ENCODE peak calls at places on chromosomes 6 and 20, in six cellular contexts. P is astrocyte, D is heart left ventricle, Z is H1, H is OCI-LY7, U is A549. L is an unnamed sample. For H3K9me3, the result is how much of the 10 kb centered on the place peaks cover.

GRCh38 chr6:158655569-158656450 is 6.0 kb downstream of the SYTL3 start:
- DNase-seq in P (no peak), U (no peak), Z (no peak), D (no peak), H (no peak), L (no peak)

GRCh38 chr20:10171864-10172751 is 46.5 kb upstream of the SNAP25 start:
- DNase-seq in U (peak), D (peak), P (peak), Z (no peak), H (no peak), L (peak)

GRCh38 chr6:97765480-97765879 is 482.5 kb upstream of the MMS22L start:
- DNase-seq in U (no peak), H (no peak), D (no peak), Z (no peak), P (peak), L (peak)

GRCh38 chr6:168088161-168089106 is 9.4 kb upstream of the FRMD1 start:
- DNase-seq in H (no peak), Z (no peak), D (peak), U (no peak), P (peak), L (peak)

GRCh38 chr6:155517282-155517681 is 61.6 kb upstream of the NOX3 start:
- DNase-seq in P (no peak), U (no peak), H (no peak), Z (no peak), D (no peak), L (no peak)

GRCh38 chr6:84825461-84825860 is 61.1 kb upstream of the TBX18 start:
- DNase-seq in U (no peak), D (no peak), Z (no peak), H (no peak), P (peak), L (no peak)

GRCh38 chr6:75158176-75158575 is 47.7 kb downstream of the COL12A1 start:
- DNase-seq in U (no peak), P (no peak), H (no peak), D (no peak), Z (no peak), L (no peak)

GRCh38 chr6:36834576-36835293 is 4.5 kb downstream of the CPNE5 start:
- DNase-seq in Z (no peak), P (no peak), H (no peak), U (no peak), D (peak), L (no peak)

GRCh38 chr20:47543006-47543431 is 41.3 kb downstream of the NCOA3 start:
- DNase-seq in P (peak), Z (no peak), H (no peak), D (no peak), U (no peak), L (peak)

DNA sequence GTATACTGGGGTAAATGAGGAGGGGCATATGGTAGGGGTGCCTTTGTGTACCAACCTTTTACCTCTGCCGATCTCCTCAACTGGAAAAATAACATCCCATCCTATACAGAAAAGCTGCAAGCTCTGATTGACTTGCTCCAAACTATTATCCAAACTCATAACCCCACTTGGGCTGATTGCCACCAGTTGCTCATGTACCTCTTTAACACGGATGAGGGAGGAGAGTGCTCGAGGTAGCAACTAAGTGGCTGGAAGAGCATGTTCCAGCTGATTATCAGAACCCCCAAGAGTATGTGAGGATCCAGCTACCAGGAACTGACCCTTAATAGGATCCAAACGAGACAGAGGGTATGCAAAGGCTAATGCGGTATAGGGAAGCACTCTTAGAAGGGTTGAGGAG is 299.6 kb downstream of the RNGTT start:
- DNase-seq in U (no peak), H (no peak), Z (no peak), D (no peak), P (no peak), L (no peak)
- H3K9me3 ChIP-seq in U (under half), H (under half), Z (under half), D (under half), P (under half), L (under half)

GRCh38 chr6:149220882-149221773 is 96.4 kb upstream of the TAB2 start:
- DNase-seq in D (no peak), P (peak), Z (no peak), U (no peak), H (no peak), L (no peak)
- H3K9me3 ChIP-seq in D (under half), P (under half), Z (under half), U (under half), H (under half), L (under half)

GRCh38 chr20:49288250-49288751 is 10.4 kb upstream of the ZNFX1 start:
- DNase-seq in U (no peak), P (no peak), H (no peak), D (no peak), Z (no peak), L (no peak)
- H3K9me3 ChIP-seq in U (under half), P (under half), H (under half), D (half or more), Z (under half), L (under half)

GRCh38 chr6:148697895-148698440 is 48.9 kb upstream of the UST start:
- DNase-seq in P (no peak), Z (no peak), D (no peak), H (no peak), U (no peak), L (no peak)

GRCh38 chr6:148689168-148689567 is 57.7 kb upstream of the UST start:
- DNase-seq in Z (no peak), P (no peak), H (no peak), U (no peak), D (no peak), L (no peak)

GRCh38 chr6:148698671-148699180 is 48.1 kb upstream of the UST start:
- DNase-seq in U (no peak), Z (no peak), P (no peak), D (no peak), H (no peak), L (no peak)

DNA sequence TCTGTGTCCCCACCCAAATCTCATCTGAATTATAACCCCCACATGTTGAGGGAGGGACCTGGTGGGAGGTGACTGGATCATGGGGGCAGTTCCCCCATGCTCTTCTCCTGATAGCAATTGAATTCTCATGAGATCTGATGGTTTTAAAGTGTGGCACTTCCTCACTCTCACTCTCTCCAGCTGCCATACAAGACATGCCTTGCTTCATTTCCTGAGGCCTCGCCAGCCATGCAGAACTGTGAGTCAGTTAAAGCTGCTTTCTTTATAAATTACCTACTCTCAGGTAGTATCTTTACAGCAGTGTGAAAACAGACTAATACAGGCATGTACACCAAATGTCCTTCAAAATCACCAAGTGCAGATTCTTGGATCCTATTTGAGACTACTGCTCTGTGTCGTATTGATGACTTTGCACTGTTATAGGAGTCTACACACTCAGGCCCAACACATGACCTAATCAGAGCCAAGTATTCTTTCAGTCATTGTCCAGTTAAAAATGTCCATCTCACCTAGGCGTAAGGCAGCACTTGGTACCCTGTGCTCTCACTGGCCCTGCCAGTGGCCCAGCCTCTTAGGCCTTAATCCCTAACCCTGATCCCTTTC is 52.8 kb upstream of the UST start:
- DNase-seq in H (peak), P (no peak), Z (no peak), D (no peak), U (no peak), L (no peak)
- H3K9me3 ChIP-seq in H (under half), P (under half), Z (under half), D (under half), U (under half), L (under half)

GRCh38 chr6:27280064-27280539 is 32.0 kb downstream of the POM121L2 start:
- DNase-seq in Z (no peak), P (peak), U (no peak), D (no peak), H (no peak), L (peak)

GRCh38 chr6:27281105-27281539 is 31.0 kb downstream of the POM121L2 start:
- DNase-seq in Z (no peak), D (no peak), P (no peak), U (no peak), H (no peak), L (no peak)

GRCh38 chr6:27279513-27280063 is 32.1 kb downstream of the PRSS16 start:
- DNase-seq in U (no peak), P (no peak), D (no peak), H (no peak), Z (no peak), L (peak)

GRCh38 chr6:27280540-27281000 is 31.5 kb downstream of the POM121L2 start:
- DNase-seq in P (no peak), D (no peak), U (no peak), Z (no peak), H (no peak), L (peak)

GRCh38 chr6:27281569-27281968 is 30.5 kb downstream of the POM121L2 start:
- DNase-seq in D (no peak), H (no peak), P (no peak), Z (no peak), U (no peak), L (no peak)
- H3K9me3 ChIP-seq in D (under half), H (under half), P (under half), Z (under half), U (under half), L (under half)

GRCh38 chr6:107931894-107932293 is 26.1 kb downstream of the SEC63 start:
- DNase-seq in Z (no peak), H (no peak), P (no peak), U (no peak), D (no peak), L (no peak)
- H3K9me3 ChIP-seq in Z (under half), H (under half), P (under half), U (under half), D (under half), L (under half)